ENCODE peak calls at places on chromosomes 3 and 15, in seven cellular contexts. Y is cardiac muscle cell; I is activated CD4-positive, CD25-positive, alpha-beta regulatory T cell; E is pancreas; A is activated gamma-delta T cell treated with Interleukin-2 at 50 U/mL for 16 hours; L is stimulated activated CD4-positive, alpha-beta T cell treated with anti-CD3 and anti-CD28 coated beads, Interleukin-4, amount 100 ng/mL, for 48 hours; M is stimulated activated CD8-positive, alpha-beta memory T cell treated with anti-CD3 and anti-CD28 coated beads, Interleukin-7, amount 100 ng/mL, for 24 hours. O is an unnamed sample.

GRCh38 chr3:64220161-64220560 is 5.1 kb downstream of the PRICKLE2 start:
- DNase-seq in Y (peak), I (no peak), E (no peak), A (no peak), L (no peak), M (no peak), O (no peak)

GRCh38 chr3:159732172-159733111 is 256.2 kb upstream of the IL12A start:
- DNase-seq in Y (peak), I (no peak), E (no peak), A (no peak), L (no peak), M (no peak), O (no peak)

GRCh38 chr3:123104550-123104949 is 37.7 kb downstream of the PDIA5 start:
- DNase-seq in Y (peak), I (no peak), E (no peak), A (no peak), L (no peak), M (no peak), O (no peak)

GRCh38 chr15:67104453-67104852 is 39.1 kb downstream of the SMAD3 start:
- DNase-seq in Y (no peak), I (no peak), E (no peak), A (no peak), L (no peak), M (no peak), O (no peak)

GRCh38 chr15:64134322-64134829 is 17.2 kb upstream of the SNX22 start:
- DNase-seq in Y (peak), I (no peak), E (peak), A (no peak), L (no peak), M (no peak), O (no peak)

GRCh38 chr3:143443851-143444331 is 324.3 kb downstream of the CHST2 start:
- DNase-seq in Y (peak), I (no peak), E (no peak), A (no peak), L (no peak), M (no peak), O (peak)

GRCh38 chr15:100995471-100996430 is 76.6 kb downstream of the LRRK1 start:
- DNase-seq in Y (no peak), I (no peak), E (no peak), A (no peak), L (no peak), M (no peak), O (no peak)

GRCh38 chr15:31060429-31061140 is 40.9 kb downstream of the TRPM1 start:
- DNase-seq in Y (no peak), I (no peak), E (no peak), A (no peak), L (no peak), M (no peak), O (no peak)

GRCh38 chr3:136464502-136464901 is 214.4 kb downstream of the PCCB start:
- DNase-seq in Y (no peak), I (no peak), E (no peak), A (no peak), L (no peak), M (no peak), O (no peak)

GRCh38 chr3:46901061-46901460 is 23.5 kb downstream of the PTH1R start:
- DNase-seq in Y (no peak), I (no peak), E (no peak), A (no peak), L (no peak), M (no peak), O (no peak)

GRCh38 chr3:121649645-121650044 is 11.1 kb downstream of the HCLS1 start:
- DNase-seq in Y (peak), I (no peak), E (no peak), A (no peak), L (no peak), M (no peak), O (no peak)

O was measured in ureter.